ENCODE peak calls at places on chromosomes 1 and 21, in four cellular contexts. Y is neural crest cell, G is WERI-Rb-1, L is tibial artery. N is an unnamed sample.
A peak's percentile ranks its signal among the peaks of the same experiment; 100 is the strongest.

GRCh38 chr1:246801241-246802020 is 77.2 kb downstream of the SCCPDH start:
- DNase-seq in Y (no peak), G (no peak), L (no peak), N (no peak)

GRCh38 chr1:3066250-3066711 is 2.7 kb upstream of the PRDM16 start:
- DNase-seq in G (peak; percentile 79), L (peak; percentile 90), Y (peak; percentile 64), N (peak; percentile 79)

GRCh38 chr1:11107541-11107940 is 7.9 kb upstream of the EXOSC10 start:
- DNase-seq in L (no peak), G (no peak), Y (no peak), N (peak; percentile 64)

GRCh38 chr1:1535298-1535988 is 5.0 kb downstream of the TMEM240 start:
- DNase-seq in G (no peak), L (no peak), Y (no peak), N (no peak)

GRCh38 chr1:3570081-3570986 is 41.0 kb downstream of the MEGF6 start:
- DNase-seq in Y (no peak), G (peak; percentile 26), L (no peak), N (no peak)

GRCh38 chr1:179228783-179229213 is 679 bp downstream of the ABL2 start:
- DNase-seq in L (peak; percentile 74), Y (peak; percentile 31), G (peak; percentile 91), N (peak; percentile 69)

GRCh38 chr1:114034561-114035303 is 55.5 kb downstream of the OLFML3 start:
- DNase-seq in G (no peak), Y (no peak), L (no peak), N (no peak)

GRCh38 chr1:173258484-173259264 is 51.5 kb upstream of the TNFSF4 start:
- DNase-seq in L (no peak), G (no peak), Y (no peak), N (no peak)

GRCh38 chr1:84008631-84009030 is 9.7 kb upstream of the TTLL7 start:
- DNase-seq in L (no peak), Y (no peak), G (no peak), N (no peak)

GRCh38 chr1:185971688-185972087 is 237.5 kb downstream of the HMCN1 start:
- DNase-seq in Y (no peak), L (no peak), G (no peak), N (no peak)

GRCh38 chr1:212958175-212958574 is 7.8 kb downstream of the VASH2 start:
- DNase-seq in Y (no peak), G (no peak), L (no peak), N (no peak)

GRCh38 chr1:9909222-9910046 is 635 bp downstream of the CTNNBIP1 start:
- DNase-seq in G (no peak), L (peak; percentile 74), Y (no peak), N (peak; percentile 32)

GRCh38 chr1:26097696-26098095 is 13.9 kb upstream of the PDIK1L start:
- DNase-seq in G (no peak), L (no peak), Y (no peak), N (no peak)

GRCh38 chr1:24123611-24124010 is 11.7 kb upstream of the MYOM3 start:
- DNase-seq in Y (no peak), L (no peak), G (no peak), N (no peak)

GRCh38 chr1:150162862-150163706 is 13.4 kb downstream of the PLEKHO1 start:
- DNase-seq in L (peak; percentile 98), Y (peak; percentile 58), G (peak; percentile 71), N (peak; percentile 70)

GRCh38 chr1:201636581-201636980 is 97.7 kb downstream of the NAV1 start:
- DNase-seq in G (no peak), Y (no peak), L (no peak), N (no peak)

GRCh38 chr1:183030053-183030452 is 6.8 kb downstream of the LAMC1 start:
- DNase-seq in Y (no peak), L (no peak), G (no peak), N (no peak)

GRCh38 chr21:35256468-35256988 is 207.4 kb upstream of the RUNX1 start:
- DNase-seq in G (no peak), Y (peak; percentile 4), L (peak; percentile 84), N (no peak)
- TF ChIP-seq CTCF in G (no peak), Y (no peak), L (no peak), N (no peak)

DNA sequence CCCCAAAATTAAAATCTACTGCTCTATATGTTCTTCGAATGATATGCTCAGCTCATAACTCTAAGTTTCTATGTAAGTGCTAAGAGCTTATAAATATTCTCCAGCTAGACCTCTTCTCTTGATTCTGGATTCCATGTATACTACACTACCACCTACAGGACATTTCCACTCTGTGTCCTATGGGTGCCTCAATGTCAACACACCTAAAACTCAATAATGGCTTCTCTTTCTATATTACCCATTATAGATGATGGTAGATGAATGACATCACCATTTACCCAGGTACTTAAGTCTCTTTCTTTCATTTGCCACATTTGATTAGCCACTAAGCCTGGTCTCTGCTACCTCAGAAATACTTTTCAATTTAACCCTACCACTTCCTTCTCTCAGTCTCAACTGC is 41.3 kb downstream of the TBX19 start:
- DNase-seq in G (no peak), L (no peak), Y (no peak), N (no peak)
- TF ChIP-seq CTCF in G (no peak), L (peak; percentile 23), Y (no peak), N (no peak)

DNA sequence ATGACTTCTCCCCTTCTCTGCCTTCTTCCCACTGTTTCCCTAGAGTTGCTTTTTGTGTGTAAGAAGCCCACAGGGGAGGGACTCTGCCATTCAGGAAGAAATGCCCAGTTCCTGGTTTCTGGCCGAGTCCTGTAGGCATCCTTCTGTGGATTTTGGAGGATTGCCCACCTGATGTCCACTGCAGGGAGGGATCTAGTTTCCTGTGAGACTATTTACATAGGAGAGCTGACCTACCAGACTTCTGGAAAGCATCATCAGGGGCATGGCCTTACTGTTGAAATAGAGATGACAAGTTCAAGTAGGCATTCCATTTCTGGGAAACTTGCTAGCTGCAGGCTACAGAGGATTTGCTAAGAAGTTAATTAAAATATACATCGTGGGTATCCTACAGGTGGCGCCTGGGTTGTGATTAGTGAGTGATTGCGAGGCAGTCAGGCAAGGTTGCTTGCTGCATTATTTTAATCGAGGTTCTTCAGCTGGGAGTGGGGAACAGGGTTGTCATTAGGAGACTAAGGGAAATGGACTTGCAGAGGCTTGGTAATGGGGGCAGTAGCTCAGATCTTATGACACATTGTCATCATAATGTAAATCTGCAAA is 148.7 kb downstream of the HHAT start:
- DNase-seq in L (no peak), Y (no peak), G (peak; percentile 40), N (no peak)
- TF ChIP-seq CTCF in L (no peak), Y (no peak), G (peak; percentile 25), N (no peak)

DNA sequence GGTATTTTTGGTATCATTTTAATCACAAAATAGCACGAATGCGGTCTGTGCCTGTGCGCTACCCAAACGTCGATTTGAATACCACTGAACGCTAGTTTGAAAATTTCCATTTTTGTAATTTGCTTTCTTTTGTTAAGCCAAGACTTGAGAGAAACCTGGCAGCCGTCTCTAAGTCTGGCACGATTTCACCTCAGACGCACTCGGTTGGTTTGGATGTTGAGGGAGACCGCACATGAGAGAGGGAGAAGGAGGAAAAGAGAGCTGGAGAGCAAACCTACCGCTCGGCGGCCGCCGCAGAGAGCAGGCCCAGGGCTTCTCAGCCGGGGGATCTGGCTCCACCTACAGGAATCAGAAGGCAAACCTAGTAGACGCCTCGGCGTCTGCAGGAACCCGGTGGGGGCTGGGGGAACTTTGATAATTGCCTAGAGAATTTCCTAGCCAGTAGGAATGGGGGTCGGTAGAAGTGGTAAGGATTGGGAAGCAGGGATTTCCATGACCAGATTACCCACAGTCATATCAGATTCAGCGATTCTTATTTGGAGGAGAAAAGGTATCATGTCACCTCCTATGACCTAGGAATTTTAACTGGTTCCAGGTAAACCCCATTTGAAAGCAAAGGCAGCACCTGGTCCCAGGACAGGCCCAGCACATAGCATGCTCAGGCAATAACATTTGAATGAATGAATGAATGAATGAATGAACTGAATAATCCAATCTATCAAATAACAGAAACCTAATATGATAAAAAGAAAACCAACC is 83.2 kb downstream of the TM2D1 start:
- DNase-seq in Y (peak; percentile 47), G (peak; percentile 72), L (peak; percentile 93), N (peak; percentile 76)
- TF ChIP-seq CTCF in Y (peak; percentile 73), G (peak; percentile 82), L (peak; percentile 86), N (peak; percentile 67)

GRCh38 chr1:229253170-229253974 is 17.5 kb upstream of the RAB4A start:
- DNase-seq in G (no peak), L (no peak), Y (no peak), N (no peak)

GRCh38 chr1:229258031-229258850 is 12.7 kb upstream of the RAB4A start:
- DNase-seq in L (no peak), G (peak; percentile 30), Y (peak; percentile 68), N (peak; percentile 65)

GRCh38 chr1:229258851-229259110 is 12.1 kb upstream of the RAB4A start:
- DNase-seq in L (no peak), Y (no peak), G (no peak), N (no peak)

GRCh38 chr1:229252228-229252984 is 18.5 kb upstream of the RAB4A start:
- DNase-seq in G (no peak), L (no peak), Y (no peak), N (no peak)

DNA sequence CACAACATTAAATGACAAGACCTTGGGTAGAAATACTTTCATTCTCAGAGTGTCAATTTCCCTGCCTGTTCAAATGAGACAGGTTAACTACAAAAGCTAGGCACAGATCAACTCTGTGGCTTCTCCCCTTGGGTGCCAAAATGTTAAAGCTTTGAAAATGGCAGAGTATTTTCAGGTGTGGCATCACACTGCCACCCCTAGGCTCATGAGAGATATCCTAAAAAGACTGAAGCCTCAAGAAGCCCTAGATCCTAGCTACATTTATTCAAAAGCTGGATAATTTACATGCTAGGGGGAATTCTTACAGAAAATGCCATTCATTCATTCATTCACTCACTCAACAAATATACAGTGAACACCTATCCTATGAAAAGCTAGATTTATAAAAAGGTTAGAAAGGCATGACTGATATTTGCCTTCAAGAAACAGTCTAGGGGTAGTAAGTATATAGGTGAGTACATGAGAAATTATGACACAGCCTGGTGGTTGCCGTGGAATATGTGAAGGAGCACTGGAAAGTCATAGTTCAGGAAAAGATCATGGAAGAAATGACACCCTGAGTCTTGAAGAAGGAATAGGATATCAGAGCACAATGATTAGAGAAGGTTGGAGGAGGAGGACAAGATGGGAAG is 15.9 kb upstream of the RAB4A start:
- DNase-seq in G (no peak), L (no peak), Y (no peak), N (no peak)
- TF ChIP-seq CTCF in G (no peak), L (peak; percentile 36), Y (peak; percentile 58), N (peak; percentile 9)

GRCh38 chr1:117685936-117686806 is 80.3 kb downstream of the TENT5C start:
- DNase-seq in Y (no peak), G (no peak), L (no peak), N (no peak)
- TF ChIP-seq CTCF in Y (no peak), G (peak; percentile 17), L (no peak), N (no peak)

GRCh38 chr1:166789286-166789685 is 50.0 kb upstream of the POGK start:
- DNase-seq in Y (no peak), L (no peak), G (no peak), N (no peak)

GRCh38 chr1:166785987-166786386 is 53.3 kb upstream of the POGK start:
- DNase-seq in L (no peak), G (no peak), Y (no peak), N (no peak)
- TF ChIP-seq CTCF in L (no peak), G (no peak), Y (no peak), N (no peak)

GRCh38 chr1:59903136-59903754 is 23.3 kb downstream of the CYP2J2 start:
- DNase-seq in G (peak; percentile 45), Y (peak; percentile 23), L (no peak), N (peak; percentile 24)
- TF ChIP-seq CTCF in G (peak; percentile 77), Y (peak; percentile 65), L (peak; percentile 28), N (peak; percentile 54)

GRCh38 chr1:235614442-235614954 is 35.1 kb downstream of the GNG4 start:
- DNase-seq in Y (no peak), L (no peak), G (no peak), N (no peak)
- TF ChIP-seq CTCF in Y (no peak), L (no peak), G (peak; percentile 22), N (no peak)

N was measured in nephron progenitor cell.